ENCODE peak calls at places on chromosome 1, in six cellular contexts. W, D, H, F, B and N are unnamed samples. For H3K4me1, the result is how much of the 10 kb centered on the place peaks cover.

GRCh38 chr1:48608882-48609281 is 136.9 kb upstream of the SPATA6 start:
- DNase-seq in H (no peak), W (no peak), B (no peak), D (no peak), F (no peak), N (no peak)

GRCh38 chr1:8137406-8138244 is 111.5 kb upstream of the ERRFI1 start:
- DNase-seq in D (no peak), B (peak), W (no peak), H (peak), F (no peak), N (no peak)

GRCh38 chr1:43883321-43883720 is 50.3 kb upstream of the ARTN start:
- DNase-seq in D (no peak), F (no peak), B (no peak), H (no peak), W (no peak), N (no peak)

GRCh38 chr1:78831731-78832360 is 174.7 kb downstream of the ADGRL4 start:
- DNase-seq in W (no peak), B (peak), H (no peak), D (no peak), F (no peak), N (no peak)

GRCh38 chr1:238960071-238960470 is 426.3 kb upstream of the CHRM3 start:
- DNase-seq in H (no peak), W (no peak), F (no peak), B (peak), D (no peak), N (no peak)

GRCh38 chr1:208475951-208476824 is 232.0 kb upstream of the PLXNA2 start:
- DNase-seq in F (no peak), H (no peak), B (peak), W (no peak), D (peak), N (no peak)

GRCh38 chr1:53968125-53968513 is 22.0 kb downstream of the LRRC42 start:
- DNase-seq in F (no peak), D (no peak), B (peak), H (no peak), W (no peak), N (no peak)

GRCh38 chr1:223765036-223765718 is 52.8 kb downstream of the CAPN2 start:
- DNase-seq in F (no peak), B (no peak), W (peak), D (no peak), H (no peak), N (no peak)

GRCh38 chr1:5502310-5503194 is 489.7 kb downstream of the NPHP4 start:
- DNase-seq in D (no peak), B (no peak), F (no peak), H (no peak), W (no peak), N (no peak)

GRCh38 chr1:72724951-72725863 is 442.9 kb upstream of the NEGR1 start:
- DNase-seq in H (no peak), D (peak), W (no peak), B (no peak), F (no peak), N (no peak)

GRCh38 chr1:157803851-157804250 is 16.1 kb downstream of the FCRL1 start:
- DNase-seq in B (no peak), H (no peak), D (no peak), F (no peak), W (no peak), N (no peak)

GRCh38 chr1:3632716-3633343 is 8.0 kb downstream of the TPRG1L start:
- DNase-seq in F (no peak), B (no peak), H (no peak), D (no peak), W (no peak), N (no peak)

GRCh38 chr1:43556772-43557171 is 26.1 kb downstream of the PTPRF start:
- DNase-seq in D (no peak), B (no peak), H (no peak), W (no peak), F (no peak), N (no peak)

GRCh38 chr1:236168716-236169429 is 26.5 kb downstream of the GPR137B start:
- DNase-seq in F (peak), B (peak), H (peak), D (peak), W (peak), N (peak)

GRCh38 chr1:110770832-110771231 is 96.1 kb upstream of the KCNA3 start:
- DNase-seq in W (no peak), H (no peak), D (no peak), B (no peak), F (no peak), N (no peak)

GRCh38 chr1:36366091-36366661 is 19.5 kb downstream of the STK40 start:
- DNase-seq in B (peak), F (peak), D (peak), H (no peak), W (peak), N (no peak)

GRCh38 chr1:1137256-1138045 is 21.6 kb upstream of the C1orf159 start:
- DNase-seq in F (no peak), H (no peak), B (no peak), W (no peak), D (no peak), N (peak)

GRCh38 chr1:24067978-24068377 is 44.0 kb downstream of the MYOM3 start:
- DNase-seq in F (no peak), W (no peak), B (no peak), D (no peak), H (no peak), N (no peak)

GRCh38 chr1:156623946-156624813 is 5.0 kb downstream of the HAPLN2 start:
- DNase-seq in D (peak), H (peak), W (peak), B (peak), F (no peak), N (peak)

GRCh38 chr1:10616696-10617095 is 141.9 kb downstream of the PEX14 start:
- DNase-seq in H (no peak), W (no peak), B (no peak), F (no peak), D (no peak), N (no peak)

GRCh38 chr1:229305402-229305801 is 34.5 kb downstream of the RAB4A start:
- DNase-seq in F (no peak), D (no peak), W (no peak), B (no peak), H (no peak), N (no peak)

GRCh38 chr1:19452221-19452663 is 33.1 kb downstream of the CAPZB start:
- DNase-seq in W (peak), B (peak), F (peak), D (no peak), H (peak), N (no peak)

GRCh38 chr1:32891241-32891570 is 4.9 kb downstream of the HPCA start:
- DNase-seq in W (no peak), F (no peak), H (no peak), B (no peak), D (no peak), N (no peak)

DNA sequence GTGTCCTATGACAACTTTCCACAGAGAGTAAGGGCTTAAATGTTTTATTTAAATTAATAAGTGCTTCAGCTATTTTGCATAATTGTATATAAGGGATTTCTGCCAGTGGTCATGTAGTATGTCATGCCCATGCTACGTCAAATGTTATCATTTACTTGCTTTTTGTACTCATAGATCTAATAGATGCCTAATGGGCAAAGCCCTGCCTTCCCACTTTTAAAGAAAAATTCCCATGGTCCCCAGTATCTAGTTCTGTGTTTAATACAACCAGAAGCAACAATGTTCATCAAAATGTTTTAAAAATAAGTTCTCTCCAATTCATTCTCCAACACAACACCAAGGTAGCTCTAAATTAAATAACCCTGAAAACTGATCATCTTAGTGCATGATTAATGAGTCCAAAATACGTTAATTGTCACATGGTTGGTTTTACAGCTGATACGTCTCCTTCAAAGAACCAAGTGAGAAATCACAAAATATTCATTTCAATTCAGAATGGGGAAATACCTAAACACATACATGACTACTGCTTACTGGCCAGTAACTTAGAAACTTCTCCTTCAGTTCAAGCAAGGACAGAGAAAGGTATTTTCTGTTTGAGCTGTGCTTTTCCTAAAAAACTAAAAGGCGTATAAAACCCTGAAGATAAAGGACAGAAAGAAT is 49.1 kb upstream of the SDC3 start:
- DNase-seq in W (no peak), H (no peak), B (no peak), F (no peak), D (no peak), N (no peak)
- TF ChIP-seq CTCF in W (no peak), H (no peak), B (no peak), F (no peak), D (no peak), N (no peak)

GRCh38 chr1:198650506-198650905 is 11.7 kb downstream of the PTPRC start:
- DNase-seq in B (no peak), F (no peak), W (no peak), H (no peak), D (no peak), N (no peak)
- H3K4me1 ChIP-seq in B (under half), F (under half), W (under half), H (under half), D (under half), N (under half)

GRCh38 chr1:225610539-225610938 is 42.4 kb downstream of the ENAH start:
- DNase-seq in F (no peak), D (no peak), B (no peak), W (no peak), H (no peak), N (no peak)
- TF ChIP-seq CTCF in F (no peak), D (no peak), B (no peak), W (no peak), H (no peak), N (no peak)

GRCh38 chr1:153608742-153609584 is 4.0 kb downstream of the S100A16 start:
- DNase-seq in F (peak), B (peak), H (peak), W (peak), D (peak), N (peak)
- H3K4me1 ChIP-seq in F (under half), B (under half), H (half or more), W (half or more), D (under half), N (under half)

DNA sequence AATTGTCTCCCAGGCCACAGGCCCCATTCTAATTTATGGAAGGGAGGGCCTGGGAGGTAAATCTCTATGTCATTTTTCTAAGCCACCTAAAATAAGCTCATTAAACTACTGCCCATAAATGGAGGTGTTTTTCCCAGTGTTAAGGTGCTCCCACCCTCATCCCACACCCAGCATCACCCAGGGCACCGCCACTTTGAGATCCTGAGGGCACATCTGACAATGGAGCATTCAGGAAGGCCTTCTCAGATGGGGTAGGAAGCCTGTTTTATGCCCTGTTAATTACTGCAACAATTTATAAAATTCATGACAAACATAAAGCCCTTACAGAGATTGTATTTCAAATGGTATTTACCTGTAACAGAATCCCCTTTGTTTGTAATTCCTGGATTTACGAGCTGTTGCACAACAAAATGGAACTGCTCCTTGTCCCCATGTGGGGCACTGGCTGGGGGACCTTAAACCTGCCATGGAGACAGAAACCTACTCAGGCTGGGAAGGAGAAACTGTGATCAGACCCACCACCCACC is 319.5 kb upstream of the USP24 start:
- DNase-seq in B (no peak), W (no peak), D (no peak), F (no peak), H (no peak), N (no peak)
- TF ChIP-seq CTCF in B (no peak), W (no peak), D (no peak), F (no peak), H (no peak), N (no peak)

DNA sequence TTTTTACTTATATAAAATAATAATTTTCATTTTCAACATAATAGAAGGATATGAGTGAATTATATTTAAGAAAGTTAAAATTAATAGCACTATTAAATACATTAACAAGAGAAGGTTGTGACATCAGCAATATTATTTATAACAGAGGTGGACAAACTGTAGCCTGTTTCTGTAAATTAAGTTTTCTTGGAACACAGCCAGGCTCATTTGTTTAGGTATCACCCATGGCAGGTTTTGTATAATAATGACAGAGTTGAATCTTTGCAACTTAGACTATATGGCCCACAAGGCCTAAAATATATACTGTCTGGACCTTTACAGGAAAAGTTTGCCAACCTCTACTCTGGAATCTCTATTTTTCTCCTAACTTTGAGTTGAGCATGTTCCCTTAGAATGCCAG is 42.8 kb upstream of the CACYBP start:
- DNase-seq in W (no peak), F (no peak), D (no peak), H (no peak), B (no peak), N (no peak)
- H3K4me1 ChIP-seq in W (under half), F (under half), D (under half), H (under half), B (under half), N (under half)